ENCODE peak calls at places on chromosomes 4 and X, in six cellular contexts. L, N, F, R, J and K are unnamed samples.

GRCh38 chr4:150280975-150281374 is 202.7 kb downstream of the DCLK2 start:
- DNase-seq in L (no peak), N (no peak), F (no peak), R (no peak), J (no peak), K (no peak)

GRCh38 chr4:153156263-153156662 is 48.0 kb upstream of the TRIM2 start:
- DNase-seq in L (no peak), N (no peak), F (no peak), R (no peak), J (no peak), K (no peak)

GRCh38 chr4:85423414-85423813 is 51.5 kb upstream of the ARHGAP24 start:
- DNase-seq in L (no peak), N (no peak), F (no peak), R (no peak), J (no peak), K (no peak)

GRCh38 chrX:18983711-18984380 is at the start of gene PHKA2:
- DNase-seq in L (no peak), N (peak; percentile 61), F (peak; percentile 94), R (peak; percentile 85), J (peak; percentile 51), K (peak; percentile 67)

GRCh38 chrX:139559383-139560042 is 29.0 kb downstream of the F9 start:
- DNase-seq in L (peak; percentile 24), N (no peak), F (no peak), R (no peak), J (no peak), K (no peak)

GRCh38 chrX:20857746-20858145 is 516.5 kb upstream of the CNKSR2 start:
- DNase-seq in L (no peak), N (no peak), F (no peak), R (no peak), J (no peak), K (no peak)

GRCh38 chr4:2125023-2125422 is 65.9 kb downstream of the NAT8L start:
- DNase-seq in L (no peak), N (no peak), F (no peak), R (no peak), J (no peak), K (no peak)

GRCh38 chr4:6064383-6064782 is 46.2 kb upstream of the C4orf50 start:
- DNase-seq in L (no peak), N (no peak), F (no peak), R (no peak), J (no peak), K (no peak)

GRCh38 chrX:133783273-133783672 is 202.1 kb downstream of the GPC3 start:
- DNase-seq in L (no peak), N (no peak), F (no peak), R (no peak), J (no peak), K (no peak)

GRCh38 chr4:162229670-162230069 is 65.9 kb upstream of the FSTL5 start:
- DNase-seq in L (peak; percentile 22), N (no peak), F (no peak), R (no peak), J (no peak), K (no peak)

GRCh38 chrX:16804923-16805464 is 18.7 kb downstream of the TXLNG start:
- DNase-seq in L (no peak), N (no peak), F (no peak), R (no peak), J (no peak), K (no peak)

GRCh38 chr4:26237916-26238315 is 82.9 kb upstream of the RBPJ start:
- DNase-seq in L (no peak), N (no peak), F (no peak), R (no peak), J (no peak), K (no peak)

GRCh38 chr4:158157412-158157811 is 15.4 kb downstream of the GASK1B start:
- DNase-seq in L (no peak), N (no peak), F (no peak), R (no peak), J (no peak), K (no peak)

GRCh38 chr4:185379326-185380295 is 16.1 kb downstream of the LRP2BP start:
- DNase-seq in L (no peak), N (no peak), F (no peak), R (no peak), J (no peak), K (no peak)

GRCh38 chr4:148481644-148482043 is 39.4 kb upstream of the NR3C2 start:
- DNase-seq in L (no peak), N (no peak), F (no peak), R (no peak), J (no peak), K (no peak)

GRCh38 chrX:24241822-24242648 is 71.8 kb downstream of the SUPT20HL2 start:
- DNase-seq in L (no peak), N (no peak), F (no peak), R (no peak), J (no peak), K (no peak)

GRCh38 chrX:2549874-2550273 is 49.1 kb upstream of the DHRSX start:
- DNase-seq in L (no peak), N (no peak), F (no peak), R (no peak), J (no peak), K (no peak)

GRCh38 chrX:134369576-134369975 is 90.4 kb upstream of the HPRT1 start:
- DNase-seq in L (no peak), N (no peak), F (no peak), R (no peak), J (no peak), K (no peak)

GRCh38 chr4:124640037-124640730 is 72.3 kb downstream of the ANKRD50 start:
- DNase-seq in L (peak; percentile 87), N (no peak), F (no peak), R (no peak), J (no peak), K (no peak)

GRCh38 chr4:8228319-8229250 is 29.5 kb downstream of the SH3TC1 start:
- DNase-seq in L (no peak), N (peak; percentile 70), F (peak; percentile 88), R (peak; percentile 90), J (no peak), K (no peak)

GRCh38 chrX:21883258-21883657 is 27.5 kb downstream of the YY2 start:
- DNase-seq in L (no peak), N (peak; percentile 13), F (no peak), R (no peak), J (no peak), K (no peak)

GRCh38 chr4:109303141-109303499 is 662 bp upstream of the COL25A1 start:
- DNase-seq in L (no peak), N (no peak), F (no peak), R (no peak), J (no peak), K (no peak)

GRCh38 chr4:48081196-48081595 is 52.9 kb downstream of the TXK start:
- DNase-seq in L (no peak), N (no peak), F (no peak), R (no peak), J (no peak), K (no peak)

GRCh38 chr4:48078862-48079655 is 55.0 kb downstream of the TXK start:
- DNase-seq in L (no peak), N (no peak), F (no peak), R (no peak), J (no peak), K (no peak)

GRCh38 chr4:48079972-48080391 is 54.1 kb downstream of the TXK start:
- DNase-seq in L (no peak), N (no peak), F (no peak), R (no peak), J (no peak), K (no peak)

GRCh38 chr4:48085821-48086602 is 48.0 kb downstream of the TXK start:
- DNase-seq in L (no peak), N (no peak), F (no peak), R (no peak), J (no peak), K (no peak)

DNA sequence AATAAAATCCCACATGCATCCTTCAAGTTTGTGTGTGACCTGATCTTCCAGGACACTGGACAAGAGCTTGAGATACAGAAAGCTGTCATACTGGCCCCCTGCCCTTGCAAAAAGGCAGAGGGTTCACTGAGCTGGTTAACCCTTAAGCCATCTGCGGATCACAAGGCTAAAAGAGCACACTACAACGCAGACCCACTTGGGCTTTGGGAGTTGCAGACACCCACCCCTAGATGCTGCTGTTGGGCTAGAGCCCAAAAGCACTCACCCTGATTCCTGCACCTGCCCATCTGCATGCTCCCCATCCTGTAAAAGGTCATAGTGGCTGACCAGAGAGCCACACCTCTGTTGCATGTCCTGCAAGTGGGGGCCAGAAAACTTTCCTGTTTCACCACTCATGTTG is 51.1 kb downstream of the TXK start:
- DNase-seq in L (no peak), N (no peak), F (no peak), R (no peak), J (no peak), K (no peak)
- TF ChIP-seq CTCF in L (no peak), N (no peak), F (no peak), R (no peak), J (no peak), K (no peak)

DNA sequence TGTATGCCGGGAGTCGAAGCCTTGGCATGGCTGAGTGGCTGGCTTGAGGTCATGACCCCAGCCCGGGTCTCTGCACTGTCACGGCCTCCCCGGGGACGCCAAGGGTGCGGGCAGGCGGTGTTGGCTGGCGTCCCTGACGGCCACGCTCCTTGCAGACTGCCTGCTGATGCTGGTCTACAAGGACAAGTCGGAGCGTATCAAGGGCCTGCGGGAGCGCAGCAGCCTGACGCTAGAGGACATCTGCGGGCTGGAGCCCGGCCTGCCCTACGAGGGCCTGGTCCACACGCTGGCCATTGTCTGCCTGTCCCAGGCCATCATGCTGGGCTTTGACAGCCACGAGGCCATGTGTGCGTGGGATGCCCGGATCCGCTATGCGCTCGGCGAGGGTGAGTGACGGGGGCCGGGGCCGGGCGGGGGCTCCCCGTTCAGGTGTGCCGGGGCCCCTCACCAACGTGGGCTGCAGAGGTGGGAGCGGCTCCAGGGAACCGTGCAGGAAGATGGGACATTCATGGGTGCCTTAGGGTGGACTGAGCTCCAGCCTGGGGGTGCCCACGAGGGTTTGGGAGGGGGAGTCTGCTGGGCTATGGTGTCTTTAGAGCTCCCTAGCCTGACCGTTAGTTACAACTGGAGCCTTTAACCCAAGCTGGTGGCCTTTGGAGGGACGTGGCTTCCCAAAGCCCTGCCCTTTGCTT is 10.3 kb downstream of the DOK7 start:
- DNase-seq in L (no peak), N (peak; percentile 22), F (peak; percentile 79), R (no peak), J (no peak), K (no peak)
- H3K27ac ChIP-seq in L (no peak overlapping the region), N (peak overlapping the region; percentile 61), F (no peak overlapping the region), R (no peak overlapping the region), J (no peak overlapping the region), K (no peak overlapping the region)

DNA sequence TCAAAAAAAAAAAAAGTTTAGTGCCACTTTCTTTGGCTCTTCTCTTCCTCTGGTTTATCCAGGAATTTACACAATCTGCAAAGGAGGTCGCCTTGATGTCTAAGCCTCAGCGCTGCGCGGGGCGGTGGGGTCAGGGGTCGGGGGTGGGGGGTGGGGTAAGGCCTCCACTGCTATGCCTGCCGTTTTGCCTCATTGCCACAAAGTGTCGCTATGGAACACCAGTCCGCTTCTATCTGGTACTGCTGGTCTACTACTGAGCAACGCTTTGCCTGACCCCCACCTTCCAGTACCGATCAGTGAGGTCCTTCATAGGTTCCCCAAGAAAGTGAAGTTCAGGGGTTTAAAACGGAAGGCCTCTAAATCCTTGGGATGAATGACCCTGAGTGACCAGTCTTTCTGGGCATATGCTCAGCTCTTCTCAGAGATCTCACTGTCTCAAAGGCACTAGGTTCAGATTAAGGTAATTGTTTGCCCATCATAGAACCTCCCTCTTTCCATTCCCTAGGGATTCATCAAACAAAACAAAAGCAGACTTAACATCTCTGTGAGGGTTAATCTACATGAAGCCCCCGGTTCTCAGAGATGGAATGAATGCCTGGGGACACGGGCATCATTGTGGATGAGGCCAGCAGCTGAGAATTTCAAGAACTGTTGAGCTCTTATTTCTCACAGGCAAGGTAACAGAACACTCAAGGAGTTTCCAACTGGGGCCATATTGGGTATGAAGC is 16.9 kb upstream of the TSR2 start:
- DNase-seq in L (no peak), N (no peak), F (no peak), R (no peak), J (no peak), K (no peak)
- TF ChIP-seq CTCF in L (no peak), N (peak; percentile 9), F (no peak), R (no peak), J (no peak), K (no peak)

GRCh38 chr4:113446019-113446418 is 315.5 kb downstream of the CAMK2D start:
- DNase-seq in L (peak; percentile 98), N (no peak), F (no peak), R (no peak), J (no peak), K (no peak)
- H3K27ac ChIP-seq in L (peak overlapping the region; percentile 88), N (peak overlapping the region; percentile 80), F (peak overlapping the region; percentile 66), R (no peak overlapping the region), J (peak overlapping the region; percentile 76), K (peak overlapping the region; percentile 76)